ENCODE peak calls at places on chromosomes 16 and 17, in nine cellular contexts. One of them, this sample, is unnamed.

GRCh38 chr16:4679854-4680636 is 13.3 kb upstream of the NUDT16L1 start:
- DNase-seq in activated B cell treated with CpG ODN at 0.5 μM for 24 hours: no peak
- DNase-seq in AG04449: no peak
- DNase-seq in BE2C: peak; percentile 63
- DNase-seq in tibial artery: peak; percentile 51
- DNase-seq in MCF 10A: peak; percentile 98
- DNase-seq in WTC11: no peak
- DNase-seq in OCI-LY7: no peak
- DNase-seq in A549: no peak
- DNase-seq in this sample: peak; percentile 77

GRCh38 chr17:8117980-8118768 is at the start of gene ALOXE3:
- DNase-seq in MCF 10A: peak; percentile 87
- DNase-seq in A549: peak; percentile 86
- DNase-seq in OCI-LY7: no peak
- DNase-seq in AG04449: no peak
- DNase-seq in tibial artery: no peak
- DNase-seq in WTC11: peak; percentile 42
- DNase-seq in activated B cell treated with CpG ODN at 0.5 μM for 24 hours: no peak
- DNase-seq in BE2C: peak; percentile 45
- DNase-seq in this sample: peak; percentile 30

GRCh38 chr17:4199818-4200402 is 56.9 kb downstream of the CYB5D2 start:
- DNase-seq in A549: peak; percentile 81
- DNase-seq in AG04449: no peak
- DNase-seq in MCF 10A: peak; percentile 55
- DNase-seq in activated B cell treated with CpG ODN at 0.5 μM for 24 hours: no peak
- DNase-seq in OCI-LY7: peak; percentile 75
- DNase-seq in WTC11: peak; percentile 46
- DNase-seq in BE2C: peak; percentile 26
- DNase-seq in tibial artery: no peak
- DNase-seq in this sample: no peak

GRCh38 chr17:82098939-82099765 is 1.1 kb upstream of the FASN start:
- DNase-seq in A549: no peak
- DNase-seq in MCF 10A: no peak
- DNase-seq in AG04449: no peak
- DNase-seq in WTC11: no peak
- DNase-seq in OCI-LY7: peak; percentile 88
- DNase-seq in tibial artery: no peak
- DNase-seq in BE2C: no peak
- DNase-seq in activated B cell treated with CpG ODN at 0.5 μM for 24 hours: no peak
- DNase-seq in this sample: no peak

GRCh38 chr17:10698116-10698818 is 873 bp downstream of the ADPRM start:
- DNase-seq in A549: peak; percentile 17
- DNase-seq in MCF 10A: peak; percentile 16
- DNase-seq in BE2C: peak; percentile 16
- DNase-seq in tibial artery: peak; percentile 33
- DNase-seq in activated B cell treated with CpG ODN at 0.5 μM for 24 hours: no peak
- DNase-seq in AG04449: no peak
- DNase-seq in OCI-LY7: peak; percentile 16
- DNase-seq in WTC11: no peak
- DNase-seq in this sample: peak; percentile 71

GRCh38 chr17:30217054-30217453 is 18.4 kb downstream of the SLC6A4 start:
- DNase-seq in A549: no peak
- DNase-seq in tibial artery: no peak
- DNase-seq in WTC11: no peak
- DNase-seq in BE2C: no peak
- DNase-seq in activated B cell treated with CpG ODN at 0.5 μM for 24 hours: no peak
- DNase-seq in MCF 10A: no peak
- DNase-seq in AG04449: no peak
- DNase-seq in OCI-LY7: no peak
- DNase-seq in this sample: no peak

GRCh38 chr17:9887521-9887920 is 17.6 kb downstream of the RCVRN start:
- DNase-seq in A549: peak; percentile 47
- DNase-seq in MCF 10A: peak; percentile 27
- DNase-seq in activated B cell treated with CpG ODN at 0.5 μM for 24 hours: no peak
- DNase-seq in BE2C: no peak
- DNase-seq in AG04449: no peak
- DNase-seq in OCI-LY7: no peak
- DNase-seq in tibial artery: no peak
- DNase-seq in WTC11: no peak
- DNase-seq in this sample: no peak

GRCh38 chr17:65711671-65712276 is 150.3 kb upstream of the AXIN2 start:
- DNase-seq in activated B cell treated with CpG ODN at 0.5 μM for 24 hours: no peak
- DNase-seq in AG04449: no peak
- DNase-seq in WTC11: no peak
- DNase-seq in BE2C: no peak
- DNase-seq in A549: no peak
- DNase-seq in MCF 10A: no peak
- DNase-seq in OCI-LY7: no peak
- DNase-seq in tibial artery: no peak
- DNase-seq in this sample: no peak

GRCh38 chr16:57480127-57480753 is 6.1 kb downstream of the DOK4 start:
- DNase-seq in BE2C: peak; percentile 73
- DNase-seq in activated B cell treated with CpG ODN at 0.5 μM for 24 hours: no peak
- DNase-seq in A549: peak; percentile 80
- DNase-seq in AG04449: no peak
- DNase-seq in WTC11: no peak
- DNase-seq in OCI-LY7: no peak
- DNase-seq in tibial artery: peak; percentile 60
- DNase-seq in MCF 10A: no peak
- DNase-seq in this sample: no peak

GRCh38 chr16:35559911-35560636 is 2100.7 kb downstream of the TP53TG3F start:
- DNase-seq in WTC11: no peak
- DNase-seq in AG04449: no peak
- DNase-seq in tibial artery: no peak
- DNase-seq in activated B cell treated with CpG ODN at 0.5 μM for 24 hours: no peak
- DNase-seq in BE2C: no peak
- DNase-seq in A549: no peak
- DNase-seq in OCI-LY7: no peak
- DNase-seq in MCF 10A: peak; percentile 80
- DNase-seq in this sample: peak; percentile 83

GRCh38 chr17:34798581-34798980 is 162.7 kb downstream of the CCT6B start:
- DNase-seq in WTC11: peak; percentile 20
- DNase-seq in OCI-LY7: no peak
- DNase-seq in A549: no peak
- DNase-seq in MCF 10A: no peak
- DNase-seq in AG04449: no peak
- DNase-seq in tibial artery: no peak
- DNase-seq in BE2C: no peak
- DNase-seq in activated B cell treated with CpG ODN at 0.5 μM for 24 hours: no peak
- DNase-seq in this sample: no peak

GRCh38 chr17:78356163-78356713 is 3.6 kb downstream of the SOCS3 start:
- DNase-seq in MCF 10A: peak; percentile 86
- DNase-seq in A549: peak; percentile 67
- DNase-seq in OCI-LY7: peak; percentile 92
- DNase-seq in activated B cell treated with CpG ODN at 0.5 μM for 24 hours: peak; percentile 67
- DNase-seq in WTC11: peak; percentile 66
- DNase-seq in AG04449: no peak
- DNase-seq in BE2C: no peak
- DNase-seq in tibial artery: no peak
- DNase-seq in this sample: no peak

GRCh38 chr16:70416748-70417616 is 21.9 kb downstream of the ST3GAL2 start:
- DNase-seq in AG04449: no peak
- DNase-seq in BE2C: no peak
- DNase-seq in A549: no peak
- DNase-seq in tibial artery: no peak
- DNase-seq in MCF 10A: no peak
- DNase-seq in WTC11: no peak
- DNase-seq in OCI-LY7: peak; percentile 73
- DNase-seq in activated B cell treated with CpG ODN at 0.5 μM for 24 hours: peak; percentile 49
- DNase-seq in this sample: no peak

GRCh38 chr17:57091186-57091618 is 6.2 kb downstream of the AKAP1 start:
- DNase-seq in MCF 10A: no peak
- DNase-seq in BE2C: no peak
- DNase-seq in activated B cell treated with CpG ODN at 0.5 μM for 24 hours: no peak
- DNase-seq in AG04449: no peak
- DNase-seq in A549: no peak
- DNase-seq in tibial artery: peak; percentile 55
- DNase-seq in WTC11: no peak
- DNase-seq in OCI-LY7: no peak
- DNase-seq in this sample: no peak

GRCh38 chr17:35920229-35920628 is 10.3 kb downstream of the RDM1 start:
- DNase-seq in MCF 10A: no peak
- DNase-seq in WTC11: no peak
- DNase-seq in activated B cell treated with CpG ODN at 0.5 μM for 24 hours: no peak
- DNase-seq in BE2C: no peak
- DNase-seq in OCI-LY7: no peak
- DNase-seq in AG04449: no peak
- DNase-seq in tibial artery: no peak
- DNase-seq in A549: no peak
- DNase-seq in this sample: no peak

GRCh38 chr16:71472041-71472440 is 10.0 kb upstream of the ZNF23 start:
- DNase-seq in tibial artery: no peak
- DNase-seq in OCI-LY7: no peak
- DNase-seq in AG04449: no peak
- DNase-seq in BE2C: no peak
- DNase-seq in activated B cell treated with CpG ODN at 0.5 μM for 24 hours: no peak
- DNase-seq in WTC11: no peak
- DNase-seq in A549: no peak
- DNase-seq in MCF 10A: no peak
- DNase-seq in this sample: no peak

DNA sequence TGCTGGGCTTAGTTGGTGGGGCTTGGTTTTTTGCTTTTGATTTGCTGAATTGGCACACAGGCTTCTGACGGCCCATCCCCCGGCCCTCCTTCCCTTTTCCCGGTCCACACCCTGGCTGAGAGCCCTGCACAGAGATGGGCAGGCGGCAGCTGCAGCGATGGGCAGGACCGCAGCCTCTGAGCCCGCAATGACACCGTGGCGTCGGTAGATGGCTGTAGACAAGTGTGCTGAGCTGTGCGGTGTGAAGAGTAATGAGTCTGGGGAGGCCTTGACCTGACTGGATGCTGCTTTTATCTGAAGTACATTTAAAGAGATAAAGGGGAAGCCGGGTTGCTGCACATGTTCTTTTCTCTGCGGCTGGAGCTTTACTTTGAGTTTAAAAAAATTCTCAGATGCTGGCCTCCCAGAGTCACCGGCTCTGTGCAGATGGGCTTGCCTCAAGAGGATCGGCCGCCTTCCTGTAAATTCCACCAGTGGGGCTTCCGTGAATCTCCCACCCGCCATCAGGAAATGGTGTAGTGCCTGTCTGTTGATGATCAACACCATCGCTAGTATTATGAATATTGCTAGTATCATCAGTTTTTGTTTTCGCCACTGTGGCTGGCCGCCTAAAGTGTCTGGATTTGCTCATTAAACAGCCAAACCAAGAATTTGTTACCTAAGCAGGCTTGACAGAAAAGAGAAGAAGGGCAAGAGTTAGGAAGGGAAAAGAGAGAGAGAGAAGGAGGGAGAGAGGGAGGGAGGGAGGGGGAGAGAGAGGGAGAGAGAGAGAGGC is 245.6 kb upstream of the RBFOX1 start:
- DNase-seq in tibial artery: no peak
- DNase-seq in WTC11: peak; percentile 10
- DNase-seq in MCF 10A: no peak
- DNase-seq in BE2C: peak; percentile 19
- DNase-seq in activated B cell treated with CpG ODN at 0.5 μM for 24 hours: no peak
- DNase-seq in OCI-LY7: no peak
- DNase-seq in A549: no peak
- DNase-seq in AG04449: no peak
- DNase-seq in this sample: no peak
- TF ChIP-seq CTCF in tibial artery: no peak
- TF ChIP-seq CTCF in WTC11: no peak
- TF ChIP-seq CTCF in MCF 10A: no peak
- TF ChIP-seq CTCF in BE2C: no peak
- TF ChIP-seq CTCF in activated B cell treated with CpG ODN at 0.5 μM for 24 hours: no peak
- TF ChIP-seq CTCF in OCI-LY7: no peak
- TF ChIP-seq CTCF in A549: no peak
- TF ChIP-seq CTCF in AG04449: no peak
- TF ChIP-seq CTCF in this sample: peak; percentile 65

GRCh38 chr16:82344157-82344556 is 174.1 kb upstream of the MPHOSPH6 start:
- DNase-seq in AG04449: no peak
- DNase-seq in activated B cell treated with CpG ODN at 0.5 μM for 24 hours: no peak
- DNase-seq in A549: no peak
- DNase-seq in OCI-LY7: no peak
- DNase-seq in WTC11: peak; percentile 27
- DNase-seq in MCF 10A: peak; percentile 39
- DNase-seq in BE2C: no peak
- DNase-seq in tibial artery: no peak
- DNase-seq in this sample: no peak
- TF ChIP-seq CTCF in AG04449: no peak
- TF ChIP-seq CTCF in activated B cell treated with CpG ODN at 0.5 μM for 24 hours: no peak
- TF ChIP-seq CTCF in A549: no peak
- TF ChIP-seq CTCF in OCI-LY7: peak; percentile 55
- TF ChIP-seq CTCF in WTC11: peak; percentile 33
- TF ChIP-seq CTCF in MCF 10A: peak; percentile 23
- TF ChIP-seq CTCF in BE2C: no peak
- TF ChIP-seq CTCF in tibial artery: peak; percentile 61
- TF ChIP-seq CTCF in this sample: peak; percentile 92

GRCh38 chr17:42547698-42548069 is 5.0 kb upstream of the HSD17B1 start:
- DNase-seq in WTC11: no peak
- DNase-seq in tibial artery: no peak
- DNase-seq in AG04449: no peak
- DNase-seq in OCI-LY7: no peak
- DNase-seq in activated B cell treated with CpG ODN at 0.5 μM for 24 hours: no peak
- DNase-seq in A549: no peak
- DNase-seq in BE2C: no peak
- DNase-seq in MCF 10A: no peak
- DNase-seq in this sample: no peak

GRCh38 chr17:42548993-42549755 is 3.5 kb upstream of the HSD17B1 start:
- DNase-seq in A549: no peak
- DNase-seq in tibial artery: no peak
- DNase-seq in OCI-LY7: no peak
- DNase-seq in AG04449: no peak
- DNase-seq in MCF 10A: no peak
- DNase-seq in BE2C: no peak
- DNase-seq in activated B cell treated with CpG ODN at 0.5 μM for 24 hours: no peak
- DNase-seq in WTC11: no peak
- DNase-seq in this sample: no peak

GRCh38 chr17:42547001-42547461 is 5.7 kb upstream of the HSD17B1 start:
- DNase-seq in activated B cell treated with CpG ODN at 0.5 μM for 24 hours: no peak
- DNase-seq in BE2C: no peak
- DNase-seq in AG04449: no peak
- DNase-seq in MCF 10A: no peak
- DNase-seq in OCI-LY7: no peak
- DNase-seq in A549: no peak
- DNase-seq in WTC11: no peak
- DNase-seq in tibial artery: no peak
- DNase-seq in this sample: no peak

GRCh38 chr17:42544874-42545283 is 7.8 kb upstream of the HSD17B1 start:
- DNase-seq in activated B cell treated with CpG ODN at 0.5 μM for 24 hours: no peak
- DNase-seq in A549: no peak
- DNase-seq in AG04449: no peak
- DNase-seq in OCI-LY7: no peak
- DNase-seq in tibial artery: no peak
- DNase-seq in BE2C: no peak
- DNase-seq in WTC11: no peak
- DNase-seq in MCF 10A: no peak
- DNase-seq in this sample: no peak

GRCh38 chr17:42548070-42548837 is 4.5 kb upstream of the HSD17B1 start:
- DNase-seq in OCI-LY7: peak; percentile 84
- DNase-seq in A549: peak; percentile 96
- DNase-seq in tibial artery: no peak
- DNase-seq in WTC11: peak; percentile 97
- DNase-seq in activated B cell treated with CpG ODN at 0.5 μM for 24 hours: peak; percentile 81
- DNase-seq in AG04449: no peak
- DNase-seq in MCF 10A: peak; percentile 68
- DNase-seq in BE2C: peak; percentile 77
- DNase-seq in this sample: no peak
- TF ChIP-seq CTCF in OCI-LY7: peak; percentile 77
- TF ChIP-seq CTCF in A549: peak; percentile 78
- TF ChIP-seq CTCF in tibial artery: no peak
- TF ChIP-seq CTCF in WTC11: no peak
- TF ChIP-seq CTCF in activated B cell treated with CpG ODN at 0.5 μM for 24 hours: no peak
- TF ChIP-seq CTCF in AG04449: peak; percentile 52
- TF ChIP-seq CTCF in MCF 10A: no peak
- TF ChIP-seq CTCF in BE2C: peak; percentile 55
- TF ChIP-seq CTCF in this sample: no peak

GRCh38 chr16:3461120-3461519 is 17.6 kb downstream of the NAA60 start:
- DNase-seq in BE2C: no peak
- DNase-seq in MCF 10A: no peak
- DNase-seq in AG04449: no peak
- DNase-seq in tibial artery: no peak
- DNase-seq in activated B cell treated with CpG ODN at 0.5 μM for 24 hours: no peak
- DNase-seq in A549: no peak
- DNase-seq in OCI-LY7: peak; percentile 51
- DNase-seq in WTC11: no peak
- DNase-seq in this sample: no peak
- TF ChIP-seq CTCF in BE2C: no peak
- TF ChIP-seq CTCF in MCF 10A: no peak
- TF ChIP-seq CTCF in AG04449: no peak
- TF ChIP-seq CTCF in tibial artery: no peak
- TF ChIP-seq CTCF in activated B cell treated with CpG ODN at 0.5 μM for 24 hours: no peak
- TF ChIP-seq CTCF in A549: no peak
- TF ChIP-seq CTCF in OCI-LY7: peak; percentile 73
- TF ChIP-seq CTCF in WTC11: no peak
- TF ChIP-seq CTCF in this sample: no peak